ENCODE peak calls at places on chromosomes 3 and 15, in five cellular contexts. R, Z, S, H and W are unnamed samples.

GRCh38 chr3:61718565-61718964 is 157.2 kb downstream of the PTPRG start:
- DNase-seq in R (no peak), Z (no peak), S (no peak), H (peak), W (no peak)

GRCh38 chr15:95674031-95674430 is 656.5 kb upstream of the NR2F2 start:
- DNase-seq in R (no peak), Z (no peak), S (no peak), H (no peak), W (no peak)

GRCh38 chr3:5428607-5429516 is 241.4 kb downstream of the EDEM1 start:
- DNase-seq in R (no peak), Z (no peak), S (no peak), H (no peak), W (no peak)

GRCh38 chr3:159996018-159996417 is 7.4 kb downstream of the IL12A start:
- DNase-seq in R (no peak), Z (no peak), S (no peak), H (no peak), W (no peak)

GRCh38 chr3:10928396-10928960 is 64.1 kb upstream of the SLC6A1 start:
- DNase-seq in R (no peak), Z (no peak), S (no peak), H (no peak), W (no peak)

GRCh38 chr3:184604039-184604955 is 42.7 kb downstream of the EPHB3 start:
- DNase-seq in R (peak), Z (no peak), S (no peak), H (no peak), W (peak)

GRCh38 chr3:197730200-197730599 is 6.5 kb downstream of the RUBCN start:
- DNase-seq in R (no peak), Z (no peak), S (no peak), H (no peak), W (no peak)

GRCh38 chr3:44136421-44136820 is 105.3 kb upstream of the TOPAZ1 start:
- DNase-seq in R (no peak), Z (no peak), S (no peak), H (no peak), W (no peak)

GRCh38 chr3:27312044-27312668 is 57.0 kb downstream of the NEK10 start:
- DNase-seq in R (peak), Z (no peak), S (no peak), H (peak), W (no peak)

GRCh38 chr3:128950223-128950938 is 43.5 kb downstream of the CFAP92 start:
- DNase-seq in R (no peak), Z (no peak), S (no peak), H (no peak), W (no peak)

GRCh38 chr15:31387483-31388118 is 61.0 kb downstream of the KLF13 start:
- DNase-seq in R (no peak), Z (no peak), S (no peak), H (peak), W (no peak)

GRCh38 chr15:73905224-73905827 is 20.9 kb upstream of the LOXL1 start:
- DNase-seq in R (no peak), Z (no peak), S (no peak), H (no peak), W (no peak)

GRCh38 chr15:74006774-74007639 is 12.5 kb downstream of the PML start:
- DNase-seq in R (no peak), Z (no peak), S (no peak), H (no peak), W (no peak)

GRCh38 chr15:79007066-79007465 is 62.2 kb upstream of the CTSH start:
- DNase-seq in R (peak), Z (no peak), S (peak), H (no peak), W (peak)

GRCh38 chr3:171388537-171388936 is 71.7 kb downstream of the TNIK start:
- DNase-seq in R (no peak), Z (no peak), S (no peak), H (no peak), W (no peak)

GRCh38 chr3:182920515-182921084 is 59.7 kb downstream of the DCUN1D1 start:
- DNase-seq in R (no peak), Z (no peak), S (no peak), H (no peak), W (no peak)

GRCh38 chr15:52702390-52702789 is 23.2 kb upstream of the ATOSA start:
- DNase-seq in R (no peak), Z (no peak), S (no peak), H (no peak), W (no peak)

GRCh38 chr3:185489462-185489861 is 9.4 kb downstream of the TMEM41A start:
- DNase-seq in R (no peak), Z (no peak), S (peak), H (no peak), W (no peak)

GRCh38 chr15:34984884-34985630 is 3.0 kb downstream of the ZNF770 start:
- DNase-seq in R (no peak), Z (peak), S (peak), H (no peak), W (no peak)

GRCh38 chr15:68566377-68566954 is 12.3 kb upstream of the CORO2B start:
- DNase-seq in R (no peak), Z (no peak), S (no peak), H (no peak), W (no peak)

GRCh38 chr3:121916189-121916588 is 22.0 kb downstream of the SLC15A2 start:
- DNase-seq in R (no peak), Z (no peak), S (no peak), H (no peak), W (no peak)

GRCh38 chr3:195546130-195546560 is 3.0 kb upstream of the PPP1R2 start:
- DNase-seq in R (no peak), Z (peak), S (peak), H (no peak), W (no peak)

GRCh38 chr3:63230146-63230545 is 48.0 kb upstream of the SYNPR start:
- DNase-seq in R (no peak), Z (no peak), S (no peak), H (no peak), W (no peak)

GRCh38 chr15:44427756-44428724 is 611 bp downstream of the CTDSPL2 start:
- DNase-seq in R (peak), Z (no peak), S (no peak), H (peak), W (no peak)

GRCh38 chr3:10992946-10993728 is 589 bp downstream of the SLC6A1 start:
- DNase-seq in R (peak), Z (peak), S (no peak), H (no peak), W (no peak)

GRCh38 chr3:26280517-26280916 is 342.1 kb upstream of the LRRC3B start:
- DNase-seq in R (no peak), Z (no peak), S (no peak), H (no peak), W (no peak)

GRCh38 chr15:81253846-81254245 is 57.2 kb downstream of the IL16 start:
- DNase-seq in R (no peak), Z (no peak), S (no peak), H (no peak), W (no peak)

GRCh38 chr3:35987386-35987785 is 348.1 kb downstream of the ARPP21 start:
- DNase-seq in R (no peak), Z (no peak), S (no peak), H (no peak), W (no peak)

GRCh38 chr3:148075829-148076716 is 621.6 kb upstream of the AGTR1 start:
- DNase-seq in R (peak), Z (peak), S (no peak), H (peak), W (no peak)